ENCODE peak calls at places on chromosomes 13 and 19, in ten cellular contexts. T is dermis microvascular lymphatic vessel endothelial cell; E is sigmoid colon; D is cerebellum; F is NCI-H1092; Q is CD8-positive, alpha-beta memory T cell; U is psoas muscle; I is activated T-cell treated with anti-CD3 and anti-CD28 coated beads for 1 hour; O is effector memory CD8-positive, alpha-beta T cell; C is GDM1. S is an unnamed sample.

GRCh38 chr19:604355-604754 is 14.7 kb downstream of the HCN2 start:
- DNase-seq in T (no peak), E (no peak), D (no peak), F (no peak), Q (no peak), U (no peak), I (no peak), O (no peak), C (no peak), S (peak)

GRCh38 chr13:100493418-100493817 is 95.2 kb downstream of the GGACT start:
- DNase-seq in T (no peak), E (no peak), D (no peak), F (no peak), Q (no peak), U (no peak), I (no peak), O (no peak), C (no peak), S (no peak)

GRCh38 chr13:71395053-71395452 is 472.0 kb downstream of the DACH1 start:
- DNase-seq in T (no peak), E (no peak), D (no peak), F (no peak), Q (no peak), U (no peak), I (no peak), O (no peak), C (no peak), S (no peak)

GRCh38 chr13:46179576-46180368 is 2.2 kb downstream of the LCP1 start:
- DNase-seq in T (no peak), E (no peak), D (no peak), F (no peak), Q (peak), U (peak), I (peak), O (peak), C (peak), S (no peak)

GRCh38 chr13:39016789-39017188 is 21.1 kb downstream of the PROSER1 start:
- DNase-seq in T (peak), E (no peak), D (peak), F (no peak), Q (peak), U (no peak), I (no peak), O (no peak), C (no peak), S (peak)

GRCh38 chr19:49071860-49072547 is 495 bp downstream of the KCNA7 start:
- DNase-seq in T (no peak), E (no peak), D (no peak), F (no peak), Q (no peak), U (peak), I (no peak), O (no peak), C (no peak), S (no peak)

GRCh38 chr19:428144-428543 is 19.2 kb upstream of the C2CD4C start:
- DNase-seq in T (peak), E (no peak), D (no peak), F (no peak), Q (no peak), U (no peak), I (no peak), O (no peak), C (no peak), S (no peak)

GRCh38 chr19:2168619-2169424 is 5.1 kb downstream of the DOT1L start:
- DNase-seq in T (peak), E (peak), D (peak), F (peak), Q (no peak), U (peak), I (peak), O (peak), C (peak), S (peak)

GRCh38 chr19:41064974-41065569 is 23.2 kb upstream of the CYP2A13 start:
- DNase-seq in T (peak), E (no peak), D (no peak), F (no peak), Q (no peak), U (no peak), I (no peak), O (no peak), C (no peak), S (no peak)

GRCh38 chr13:80131204-80131603 is 209.7 kb downstream of the SPRY2 start:
- DNase-seq in T (peak), E (peak), D (peak), F (no peak), Q (no peak), U (peak), I (no peak), O (no peak), C (no peak), S (peak)

S was measured in globus pallidus.